ENCODE peak calls at places on chromosomes 6 and 20, in nine cellular contexts. One of them, this sample, is unnamed.

GRCh38 chr20:64101731-64102621 is 5.4 kb downstream of the NPBWR2 start:
- DNase-seq in WERI-Rb-1: peak
- DNase-seq in heart left ventricle: peak
- DNase-seq in psoas muscle: peak
- DNase-seq in cardiac muscle cell: peak
- DNase-seq in transverse colon: peak
- DNase-seq in left ventricle myocardium inferior: peak
- DNase-seq in stomach: peak
- DNase-seq in upper lobe of right lung: peak
- DNase-seq in this sample: peak

GRCh38 chr20:45968801-45969711 is 2.9 kb downstream of the ZNF335 start:
- DNase-seq in WERI-Rb-1: no peak
- DNase-seq in heart left ventricle: peak
- DNase-seq in psoas muscle: peak
- DNase-seq in cardiac muscle cell: no peak
- DNase-seq in transverse colon: no peak
- DNase-seq in left ventricle myocardium inferior: no peak
- DNase-seq in stomach: no peak
- DNase-seq in upper lobe of right lung: peak
- DNase-seq in this sample: no peak

GRCh38 chr6:107587402-107587801 is 97.5 kb downstream of the SOBP start:
- DNase-seq in WERI-Rb-1: no peak
- DNase-seq in heart left ventricle: no peak
- DNase-seq in psoas muscle: no peak
- DNase-seq in cardiac muscle cell: no peak
- DNase-seq in transverse colon: no peak
- DNase-seq in left ventricle myocardium inferior: no peak
- DNase-seq in stomach: no peak
- DNase-seq in upper lobe of right lung: no peak
- DNase-seq in this sample: no peak

GRCh38 chr6:168031411-168032382 is 34.2 kb downstream of the KIF25 start:
- DNase-seq in WERI-Rb-1: no peak
- DNase-seq in heart left ventricle: no peak
- DNase-seq in psoas muscle: no peak
- DNase-seq in cardiac muscle cell: no peak
- DNase-seq in transverse colon: no peak
- DNase-seq in left ventricle myocardium inferior: peak
- DNase-seq in stomach: no peak
- DNase-seq in upper lobe of right lung: no peak
- DNase-seq in this sample: no peak

GRCh38 chr6:13615802-13616140 is 636 bp downstream of the NOL7 start:
- DNase-seq in WERI-Rb-1: peak
- DNase-seq in heart left ventricle: peak
- DNase-seq in psoas muscle: peak
- DNase-seq in cardiac muscle cell: peak
- DNase-seq in transverse colon: peak
- DNase-seq in left ventricle myocardium inferior: peak
- DNase-seq in stomach: peak
- DNase-seq in upper lobe of right lung: peak
- DNase-seq in this sample: peak

GRCh38 chr6:41726876-41727275 is 8.5 kb downstream of the TFEB start:
- DNase-seq in WERI-Rb-1: no peak
- DNase-seq in heart left ventricle: peak
- DNase-seq in psoas muscle: peak
- DNase-seq in cardiac muscle cell: no peak
- DNase-seq in transverse colon: no peak
- DNase-seq in left ventricle myocardium inferior: no peak
- DNase-seq in stomach: no peak
- DNase-seq in upper lobe of right lung: no peak
- DNase-seq in this sample: no peak

GRCh38 chr6:136608991-136609390 is 58.8 kb upstream of the MAP7 start:
- DNase-seq in WERI-Rb-1: no peak
- DNase-seq in heart left ventricle: no peak
- DNase-seq in psoas muscle: no peak
- DNase-seq in cardiac muscle cell: no peak
- DNase-seq in transverse colon: no peak
- DNase-seq in left ventricle myocardium inferior: no peak
- DNase-seq in stomach: no peak
- DNase-seq in upper lobe of right lung: no peak
- DNase-seq in this sample: no peak

GRCh38 chr20:1577906-1578305 is 20.4 kb upstream of the SIRPD start:
- DNase-seq in WERI-Rb-1: no peak
- DNase-seq in heart left ventricle: no peak
- DNase-seq in psoas muscle: no peak
- DNase-seq in cardiac muscle cell: no peak
- DNase-seq in transverse colon: no peak
- DNase-seq in left ventricle myocardium inferior: no peak
- DNase-seq in stomach: no peak
- DNase-seq in upper lobe of right lung: no peak
- DNase-seq in this sample: no peak

GRCh38 chr20:51636123-51636522 is 93.6 kb upstream of the NFATC2 start:
- DNase-seq in WERI-Rb-1: no peak
- DNase-seq in heart left ventricle: no peak
- DNase-seq in psoas muscle: no peak
- DNase-seq in cardiac muscle cell: no peak
- DNase-seq in transverse colon: no peak
- DNase-seq in left ventricle myocardium inferior: no peak
- DNase-seq in stomach: no peak
- DNase-seq in upper lobe of right lung: no peak
- DNase-seq in this sample: no peak

GRCh38 chr20:10369723-10370090 is 64.3 kb downstream of the MKKS start:
- DNase-seq in WERI-Rb-1: no peak
- DNase-seq in heart left ventricle: no peak
- DNase-seq in psoas muscle: no peak
- DNase-seq in cardiac muscle cell: no peak
- DNase-seq in transverse colon: peak
- DNase-seq in left ventricle myocardium inferior: no peak
- DNase-seq in stomach: peak
- DNase-seq in upper lobe of right lung: no peak
- DNase-seq in this sample: no peak

GRCh38 chr6:123589317-123589716 is 47.4 kb downstream of the TRDN start:
- DNase-seq in WERI-Rb-1: no peak
- DNase-seq in heart left ventricle: no peak
- DNase-seq in psoas muscle: no peak
- DNase-seq in cardiac muscle cell: no peak
- DNase-seq in transverse colon: no peak
- DNase-seq in left ventricle myocardium inferior: no peak
- DNase-seq in stomach: no peak
- DNase-seq in upper lobe of right lung: no peak
- DNase-seq in this sample: no peak

GRCh38 chr20:47330933-47331708 is 25.4 kb downstream of the ZMYND8 start:
- DNase-seq in WERI-Rb-1: no peak
- DNase-seq in heart left ventricle: no peak
- DNase-seq in psoas muscle: no peak
- DNase-seq in cardiac muscle cell: no peak
- DNase-seq in transverse colon: peak
- DNase-seq in left ventricle myocardium inferior: no peak
- DNase-seq in stomach: no peak
- DNase-seq in upper lobe of right lung: no peak
- DNase-seq in this sample: no peak

GRCh38 chr6:45946352-45946751 is 69.3 kb downstream of the CLIC5 start:
- DNase-seq in WERI-Rb-1: peak
- DNase-seq in heart left ventricle: no peak
- DNase-seq in psoas muscle: no peak
- DNase-seq in cardiac muscle cell: peak
- DNase-seq in transverse colon: no peak
- DNase-seq in left ventricle myocardium inferior: no peak
- DNase-seq in stomach: no peak
- DNase-seq in upper lobe of right lung: no peak
- DNase-seq in this sample: no peak

GRCh38 chr6:40106840-40107239 is 172.6 kb upstream of the MOCS1 start:
- DNase-seq in WERI-Rb-1: no peak
- DNase-seq in heart left ventricle: no peak
- DNase-seq in psoas muscle: no peak
- DNase-seq in cardiac muscle cell: no peak
- DNase-seq in transverse colon: no peak
- DNase-seq in left ventricle myocardium inferior: no peak
- DNase-seq in stomach: no peak
- DNase-seq in upper lobe of right lung: no peak
- DNase-seq in this sample: no peak

GRCh38 chr20:62069741-62070216 is 4.1 kb upstream of the TAF4 start:
- DNase-seq in WERI-Rb-1: no peak
- DNase-seq in heart left ventricle: no peak
- DNase-seq in psoas muscle: no peak
- DNase-seq in cardiac muscle cell: no peak
- DNase-seq in transverse colon: peak
- DNase-seq in left ventricle myocardium inferior: no peak
- DNase-seq in stomach: no peak
- DNase-seq in upper lobe of right lung: no peak
- DNase-seq in this sample: no peak

GRCh38 chr20:5353624-5354496 is 37.1 kb upstream of the PROKR2 start:
- DNase-seq in WERI-Rb-1: no peak
- DNase-seq in heart left ventricle: no peak
- DNase-seq in psoas muscle: no peak
- DNase-seq in cardiac muscle cell: no peak
- DNase-seq in transverse colon: no peak
- DNase-seq in left ventricle myocardium inferior: no peak
- DNase-seq in stomach: no peak
- DNase-seq in upper lobe of right lung: no peak
- DNase-seq in this sample: no peak

GRCh38 chr6:76856065-76856464 is 607.2 kb downstream of the HTR1B start:
- DNase-seq in WERI-Rb-1: no peak
- DNase-seq in heart left ventricle: no peak
- DNase-seq in psoas muscle: no peak
- DNase-seq in cardiac muscle cell: no peak
- DNase-seq in transverse colon: no peak
- DNase-seq in left ventricle myocardium inferior: no peak
- DNase-seq in stomach: no peak
- DNase-seq in upper lobe of right lung: no peak
- DNase-seq in this sample: no peak

GRCh38 chr20:50992336-50992732 is 30.6 kb downstream of the KCNG1 start:
- DNase-seq in WERI-Rb-1: no peak
- DNase-seq in heart left ventricle: no peak
- DNase-seq in psoas muscle: no peak
- DNase-seq in cardiac muscle cell: no peak
- DNase-seq in transverse colon: no peak
- DNase-seq in left ventricle myocardium inferior: no peak
- DNase-seq in stomach: no peak
- DNase-seq in upper lobe of right lung: no peak
- DNase-seq in this sample: no peak

GRCh38 chr6:168514216-168514615 is 73.2 kb downstream of the SMOC2 start:
- DNase-seq in WERI-Rb-1: no peak
- DNase-seq in heart left ventricle: peak
- DNase-seq in psoas muscle: peak
- DNase-seq in cardiac muscle cell: peak
- DNase-seq in transverse colon: peak
- DNase-seq in left ventricle myocardium inferior: peak
- DNase-seq in stomach: peak
- DNase-seq in upper lobe of right lung: no peak
- DNase-seq in this sample: no peak

GRCh38 chr6:84441456-84441855 is 214.0 kb upstream of the CEP162 start:
- DNase-seq in WERI-Rb-1: no peak
- DNase-seq in heart left ventricle: no peak
- DNase-seq in psoas muscle: no peak
- DNase-seq in cardiac muscle cell: no peak
- DNase-seq in transverse colon: no peak
- DNase-seq in left ventricle myocardium inferior: no peak
- DNase-seq in stomach: no peak
- DNase-seq in upper lobe of right lung: no peak
- DNase-seq in this sample: no peak

GRCh38 chr20:36836591-36837329 is 39.2 kb upstream of the TLDC2 start:
- DNase-seq in WERI-Rb-1: peak
- DNase-seq in heart left ventricle: peak
- DNase-seq in psoas muscle: no peak
- DNase-seq in cardiac muscle cell: peak
- DNase-seq in transverse colon: peak
- DNase-seq in left ventricle myocardium inferior: no peak
- DNase-seq in stomach: peak
- DNase-seq in upper lobe of right lung: peak
- DNase-seq in this sample: peak

GRCh38 chr6:27415898-27416297 is 27.3 kb downstream of the ZNF391 start:
- DNase-seq in WERI-Rb-1: no peak
- DNase-seq in heart left ventricle: no peak
- DNase-seq in psoas muscle: no peak
- DNase-seq in cardiac muscle cell: no peak
- DNase-seq in transverse colon: no peak
- DNase-seq in left ventricle myocardium inferior: no peak
- DNase-seq in stomach: no peak
- DNase-seq in upper lobe of right lung: no peak
- DNase-seq in this sample: no peak

GRCh38 chr6:105785412-105785811 is 300.7 kb upstream of the PRDM1 start:
- DNase-seq in WERI-Rb-1: no peak
- DNase-seq in heart left ventricle: no peak
- DNase-seq in psoas muscle: no peak
- DNase-seq in cardiac muscle cell: no peak
- DNase-seq in transverse colon: no peak
- DNase-seq in left ventricle myocardium inferior: no peak
- DNase-seq in stomach: no peak
- DNase-seq in upper lobe of right lung: no peak
- DNase-seq in this sample: no peak

GRCh38 chr6:44415424-44415823 is 27.9 kb downstream of the CDC5L start:
- DNase-seq in WERI-Rb-1: no peak
- DNase-seq in heart left ventricle: no peak
- DNase-seq in psoas muscle: no peak
- DNase-seq in cardiac muscle cell: no peak
- DNase-seq in transverse colon: peak
- DNase-seq in left ventricle myocardium inferior: no peak
- DNase-seq in stomach: peak
- DNase-seq in upper lobe of right lung: no peak
- DNase-seq in this sample: no peak
- TF ChIP-seq CTCF in WERI-Rb-1: no peak
- TF ChIP-seq CTCF in heart left ventricle: no peak
- TF ChIP-seq CTCF in psoas muscle: no peak
- TF ChIP-seq CTCF in cardiac muscle cell: no peak
- TF ChIP-seq CTCF in transverse colon: no peak
- TF ChIP-seq CTCF in left ventricle myocardium inferior: no peak
- TF ChIP-seq CTCF in stomach: peak
- TF ChIP-seq CTCF in upper lobe of right lung: no peak
- TF ChIP-seq CTCF in this sample: no peak

GRCh38 chr6:156427345-156427744 is 349.8 kb upstream of the ARID1B start:
- DNase-seq in WERI-Rb-1: no peak
- DNase-seq in heart left ventricle: no peak
- DNase-seq in psoas muscle: no peak
- DNase-seq in cardiac muscle cell: no peak
- DNase-seq in transverse colon: peak
- DNase-seq in left ventricle myocardium inferior: peak
- DNase-seq in stomach: no peak
- DNase-seq in upper lobe of right lung: no peak
- DNase-seq in this sample: no peak
- H3K27ac ChIP-seq in WERI-Rb-1: no peak
- H3K27ac ChIP-seq in heart left ventricle: no peak
- H3K27ac ChIP-seq in psoas muscle: no peak
- H3K27ac ChIP-seq in cardiac muscle cell: no peak
- H3K27ac ChIP-seq in transverse colon: peak
- H3K27ac ChIP-seq in left ventricle myocardium inferior: peak
- H3K27ac ChIP-seq in stomach: no peak
- H3K27ac ChIP-seq in upper lobe of right lung: no peak
- H3K27ac ChIP-seq in this sample: no peak

GRCh38 chr20:16749573-16749972 is 1.4 kb downstream of the OTOR start:
- DNase-seq in WERI-Rb-1: peak
- DNase-seq in heart left ventricle: no peak
- DNase-seq in psoas muscle: no peak
- DNase-seq in cardiac muscle cell: no peak
- DNase-seq in transverse colon: no peak
- DNase-seq in left ventricle myocardium inferior: no peak
- DNase-seq in stomach: no peak
- DNase-seq in upper lobe of right lung: no peak
- DNase-seq in this sample: no peak
- TF ChIP-seq CTCF in WERI-Rb-1: peak
- TF ChIP-seq CTCF in heart left ventricle: no peak
- TF ChIP-seq CTCF in psoas muscle: no peak
- TF ChIP-seq CTCF in cardiac muscle cell: no peak
- TF ChIP-seq CTCF in transverse colon: no peak
- TF ChIP-seq CTCF in left ventricle myocardium inferior: no peak
- TF ChIP-seq CTCF in stomach: no peak
- TF ChIP-seq CTCF in upper lobe of right lung: no peak
- TF ChIP-seq CTCF in this sample: no peak

GRCh38 chr20:19757973-19758887 is at the start of gene RIN2:
- DNase-seq in WERI-Rb-1: peak
- DNase-seq in heart left ventricle: peak
- DNase-seq in psoas muscle: peak
- DNase-seq in cardiac muscle cell: peak
- DNase-seq in transverse colon: peak
- DNase-seq in left ventricle myocardium inferior: peak
- DNase-seq in stomach: peak
- DNase-seq in upper lobe of right lung: peak
- DNase-seq in this sample: no peak
- H3K27ac ChIP-seq in WERI-Rb-1: peak
- H3K27ac ChIP-seq in heart left ventricle: peak
- H3K27ac ChIP-seq in psoas muscle: peak
- H3K27ac ChIP-seq in cardiac muscle cell: peak
- H3K27ac ChIP-seq in transverse colon: peak
- H3K27ac ChIP-seq in left ventricle myocardium inferior: peak
- H3K27ac ChIP-seq in stomach: peak
- H3K27ac ChIP-seq in upper lobe of right lung: peak
- H3K27ac ChIP-seq in this sample: no peak